ENCODE peak calls at places on chromosomes 16 and 17, in six cellular contexts. S is small intestine, R is IMR-90, B is ovary, U is tibial artery, L is cardiac muscle cell. M is an unnamed sample. For H3K27me3 and H3K9me3, the result is how much of the 10 kb centered on the place peaks cover.

GRCh38 chr17:67059372-67059771 is 15.0 kb downstream of the CACNG1 start:
- DNase-seq in S (no peak), R (no peak), U (no peak), L (no peak), B (no peak), M (peak)

GRCh38 chr17:70076831-70077230 is 1.8 kb downstream of the KCNJ16 start:
- DNase-seq in R (no peak), L (no peak), S (no peak), B (no peak), U (no peak), M (no peak)

GRCh38 chr16:48534601-48535340 is 75.2 kb downstream of the N4BP1 start:
- DNase-seq in U (no peak), L (no peak), B (no peak), S (no peak), R (no peak), M (no peak)

GRCh38 chr17:67245073-67245693 is at the start of gene HELZ:
- DNase-seq in U (peak), S (peak), R (peak), L (peak), B (peak), M (peak)

GRCh38 chr17:68291836-68292688 is 767 bp downstream of the ARSG start:
- DNase-seq in S (peak), B (peak), U (peak), L (peak), R (peak), M (peak)

GRCh38 chr17:71168083-71168741 is 952.6 kb upstream of the SOX9 start:
- DNase-seq in R (no peak), S (peak), B (no peak), U (no peak), L (peak), M (no peak)

GRCh38 chr17:48799069-48799710 is 17.8 kb downstream of the TTLL6 start:
- DNase-seq in R (no peak), B (no peak), U (no peak), S (peak), L (no peak), M (no peak)

GRCh38 chr17:15883617-15884111 is 61.3 kb upstream of the ADORA2B start:
- DNase-seq in L (no peak), R (peak), U (no peak), S (no peak), B (no peak), M (no peak)

GRCh38 chr16:84810518-84811273 is 9.1 kb upstream of the CRISPLD2 start:
- DNase-seq in R (peak), B (no peak), U (peak), S (no peak), L (no peak), M (no peak)

GRCh38 chr17:20908373-20909273 is 134.2 kb downstream of the USP22 start:
- DNase-seq in L (peak), S (peak), R (peak), U (peak), B (peak), M (peak)

GRCh38 chr17:76789235-76789788 is 51.4 kb downstream of the MFSD11 start:
- DNase-seq in R (no peak), S (no peak), B (no peak), U (no peak), L (no peak), M (no peak)

GRCh38 chr16:50238868-50239301 is 27.5 kb upstream of the ADCY7 start:
- DNase-seq in U (no peak), B (no peak), L (no peak), R (no peak), S (no peak), M (no peak)

GRCh38 chr17:65794572-65794971 is 233.1 kb upstream of the AXIN2 start:
- DNase-seq in U (no peak), R (peak), B (no peak), S (peak), L (peak), M (no peak)

GRCh38 chr17:48757524-48757961 is 29.0 kb upstream of the HOXB13 start:
- DNase-seq in B (no peak), S (no peak), U (no peak), L (no peak), R (no peak), M (no peak)

GRCh38 chr17:83064732-83065659 is 14.4 kb upstream of the METRNL start:
- DNase-seq in B (peak), L (no peak), S (peak), U (peak), R (no peak), M (peak)

GRCh38 chr16:80569440-80570105 is 28.8 kb downstream of the DYNLRB2 start:
- DNase-seq in S (peak), R (peak), L (no peak), B (no peak), U (no peak), M (no peak)

GRCh38 chr17:1447061-1447460 is 9.0 kb downstream of the CRK start:
- DNase-seq in L (no peak), B (no peak), S (no peak), U (no peak), R (no peak), M (no peak)

GRCh38 chr17:2030779-2031163 is 818 bp downstream of the DPH1 start:
- DNase-seq in L (no peak), S (no peak), R (no peak), U (no peak), B (no peak), M (peak)

GRCh38 chr17:77829871-77830799 is 128.4 kb upstream of the TNRC6C start:
- DNase-seq in U (peak), L (no peak), B (peak), S (no peak), R (peak), M (peak)

GRCh38 chr16:3175157-3176153 is 12.5 kb upstream of the OR1F1 start:
- DNase-seq in L (no peak), S (no peak), U (no peak), B (no peak), R (peak), M (no peak)

GRCh38 chr17:46847204-46848191 is 3.9 kb upstream of the WNT9B start:
- DNase-seq in L (no peak), R (no peak), B (no peak), U (no peak), S (peak), M (no peak)

GRCh38 chr17:8109669-8110455 is 8.5 kb downstream of the ALOXE3 start:
- DNase-seq in U (no peak), L (peak), S (peak), R (no peak), B (peak), M (no peak)

GRCh38 chr16:84298376-84298899 is 3.8 kb downstream of the WFDC1 start:
- DNase-seq in U (no peak), B (no peak), S (no peak), R (no peak), L (no peak), M (no peak)

GRCh38 chr16:69327585-69328310 is 2.6 kb downstream of the PDF start:
- DNase-seq in R (no peak), B (no peak), U (peak), S (no peak), L (no peak), M (peak)
- H3K4me3 ChIP-seq in R (no peak), B (no peak), U (no peak), S (no peak), L (no peak), M (no peak)

GRCh38 chr17:79117905-79118487 is 43.4 kb downstream of the ENGASE start:
- DNase-seq in U (no peak), L (no peak), B (no peak), S (no peak), R (no peak), M (no peak)
- H3K27me3 ChIP-seq in U (under half), L (under half), B (under half), S (under half), R (under half), M (half or more)

DNA sequence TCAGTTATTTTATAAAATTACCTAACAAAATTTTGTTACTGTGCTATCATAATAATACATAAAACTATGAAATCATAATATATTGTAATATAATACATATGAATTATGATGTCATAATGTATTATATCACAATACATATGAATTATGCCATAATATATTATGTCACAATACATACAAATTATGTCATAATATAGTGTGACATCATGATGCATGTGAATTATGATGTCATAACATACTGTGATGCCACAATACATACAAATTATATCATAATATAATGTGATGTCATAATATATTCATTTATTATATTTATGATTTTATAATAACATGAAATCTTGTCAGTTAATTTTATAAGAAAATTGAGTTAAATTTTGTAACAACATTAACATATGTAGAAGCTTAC is 2021.6 kb downstream of the TP53TG3F start:
- DNase-seq in B (no peak), L (no peak), U (no peak), R (no peak), S (no peak), M (no peak)
- H3K9me3 ChIP-seq in B (under half), L (under half), U (under half), R (under half), S (under half), M (under half)

GRCh38 chr17:61202564-61202963 is 197.1 kb upstream of the TBX2 start:
- DNase-seq in L (no peak), S (no peak), U (no peak), R (peak), B (no peak), M (no peak)

GRCh38 chr17:61205931-61206330 is 193.7 kb upstream of the TBX2 start:
- DNase-seq in L (no peak), B (no peak), S (no peak), U (no peak), R (peak), M (no peak)

GRCh38 chr17:61204456-61204855 is 195.2 kb upstream of the TBX2 start:
- DNase-seq in B (no peak), U (no peak), L (no peak), S (no peak), R (no peak), M (no peak)

GRCh38 chr17:61205406-61205805 is 194.2 kb upstream of the TBX2 start:
- DNase-seq in R (no peak), L (no peak), U (no peak), B (no peak), S (no peak), M (no peak)

DNA sequence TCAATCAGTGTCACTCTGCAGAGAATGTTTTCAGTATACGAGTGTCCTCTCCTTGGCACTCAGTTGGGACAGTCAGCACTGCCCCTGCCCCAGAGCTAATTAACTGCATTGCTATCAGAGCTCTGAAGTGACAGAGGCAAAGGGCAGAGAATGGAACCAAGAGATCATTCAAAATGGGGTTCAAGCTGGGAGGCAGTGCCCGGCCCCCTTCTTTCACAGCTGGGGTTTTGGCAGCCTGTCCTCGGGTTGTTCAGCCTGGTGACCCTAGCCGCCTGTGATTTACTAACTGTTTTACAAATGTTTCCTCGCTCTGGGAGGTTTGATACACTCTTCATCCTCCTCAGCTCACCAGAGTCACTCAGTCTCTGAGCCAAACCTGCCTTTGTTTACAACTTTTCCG is 195.9 kb upstream of the TBX2 start:
- DNase-seq in B (peak), L (no peak), U (no peak), S (no peak), R (no peak), M (no peak)
- H3K4me3 ChIP-seq in B (no peak), L (no peak), U (no peak), S (no peak), R (no peak), M (no peak)

GRCh38 chr17:17941015-17941414 is 31.2 kb downstream of the TOM1L2 start:
- DNase-seq in S (no peak), U (no peak), B (no peak), R (no peak), L (no peak), M (no peak)
- H3K27me3 ChIP-seq in S (under half), U (under half), B (under half), R (under half), L (under half), M (under half)